ENCODE peak calls at places on chromosome 11, in eight cellular contexts. Q is mesothelial cell of epicardium, Z is astrocyte of the cerebellum, X is IMR-90, B is H9, A is endothelial cell of umbilical vein, K is Peyer's patch, P is nephron progenitor cell. D is an unnamed sample.

GRCh38 chr11:55357560-55358184 is 10.1 kb upstream of the OR4A15 start:
- DNase-seq in Q (no peak), Z (no peak), X (no peak), B (no peak), A (no peak), K (no peak), P (no peak), D (no peak)

GRCh38 chr11:112694244-112694643 is 267.0 kb upstream of the NCAM1 start:
- DNase-seq in Q (no peak), Z (no peak), X (no peak), B (no peak), A (no peak), K (no peak), P (no peak), D (no peak)

GRCh38 chr11:45459501-45459900 is 173.4 kb upstream of the SYT13 start:
- DNase-seq in Q (no peak), Z (no peak), X (no peak), B (no peak), A (no peak), K (no peak), P (no peak), D (no peak)

GRCh38 chr11:93350835-93351234 is 20.3 kb downstream of the DEUP1 start:
- DNase-seq in Q (no peak), Z (no peak), X (no peak), B (no peak), A (no peak), K (no peak), P (no peak), D (no peak)

GRCh38 chr11:118911880-118912741 is 13.6 kb downstream of the BCL9L start:
- DNase-seq in Q (peak; percentile 84), Z (peak; percentile 71), X (peak; percentile 93), B (peak; percentile 98), A (peak; percentile 90), K (peak; percentile 88), P (peak; percentile 69), D (no peak)

GRCh38 chr11:8008212-8008611 is 21.1 kb downstream of the EIF3F start:
- DNase-seq in Q (no peak), Z (no peak), X (no peak), B (no peak), A (no peak), K (no peak), P (no peak), D (no peak)

GRCh38 chr11:11706022-11706421 is 84.2 kb upstream of the GALNT18 start:
- DNase-seq in Q (no peak), Z (no peak), X (no peak), B (peak; percentile 56), A (no peak), K (no peak), P (no peak), D (no peak)

GRCh38 chr11:81644239-81644840 is 1089.3 kb downstream of the FAM181B start:
- DNase-seq in Q (no peak), Z (peak; percentile 37), X (peak; percentile 23), B (peak; percentile 53), A (peak; percentile 2), K (no peak), P (peak; percentile 35), D (no peak)

GRCh38 chr11:848988-849824 is 6.6 kb downstream of the TSPAN4 start:
- DNase-seq in Q (peak; percentile 76), Z (no peak), X (no peak), B (peak; percentile 82), A (peak; percentile 28), K (no peak), P (peak; percentile 90), D (no peak)

GRCh38 chr11:103609117-103610066 is 427.0 kb upstream of the DDI1 start:
- DNase-seq in Q (no peak), Z (peak; percentile 96), X (peak; percentile 96), B (peak; percentile 48), A (peak; percentile 89), K (no peak), P (no peak), D (no peak)

GRCh38 chr11:64722141-64723050 is 601 bp downstream of the NRXN2 start:
- DNase-seq in Q (no peak), Z (no peak), X (no peak), B (no peak), A (no peak), K (no peak), P (no peak), D (no peak)

GRCh38 chr11:96235725-96236124 is 107.3 kb downstream of the MAML2 start:
- DNase-seq in Q (no peak), Z (no peak), X (peak; percentile 73), B (no peak), A (no peak), K (no peak), P (no peak), D (no peak)

GRCh38 chr11:30960387-30960992 is 374.3 kb upstream of the MPPED2 start:
- DNase-seq in Q (no peak), Z (peak; percentile 62), X (peak; percentile 47), B (no peak), A (peak; percentile 4), K (no peak), P (peak; percentile 7), D (no peak)

GRCh38 chr11:121152764-121153163 is 51.7 kb downstream of the TECTA start:
- DNase-seq in Q (no peak), Z (no peak), X (no peak), B (no peak), A (no peak), K (no peak), P (no peak), D (no peak)

GRCh38 chr11:16059332-16059731 is 297.0 kb downstream of the SOX6 start:
- DNase-seq in Q (no peak), Z (no peak), X (no peak), B (no peak), A (no peak), K (no peak), P (no peak), D (no peak)

GRCh38 chr11:44110231-44110679 is 14.8 kb downstream of the EXT2 start:
- DNase-seq in Q (peak; percentile 66), Z (peak; percentile 16), X (peak; percentile 40), B (peak; percentile 50), A (peak; percentile 74), K (peak; percentile 74), P (peak; percentile 69), D (no peak)

GRCh38 chr11:134366279-134366678 is 34.5 kb downstream of the GLB1L2 start:
- DNase-seq in Q (no peak), Z (no peak), X (no peak), B (no peak), A (no peak), K (no peak), P (no peak), D (no peak)

GRCh38 chr11:47992959-47993820 is 12.8 kb downstream of the PTPRJ start:
- DNase-seq in Q (no peak), Z (no peak), X (peak; percentile 89), B (no peak), A (peak; percentile 22), K (peak; percentile 73), P (no peak), D (no peak)

GRCh38 chr11:47340010-47340409 is 12.5 kb downstream of the MYBPC3 start:
- DNase-seq in Q (no peak), Z (no peak), X (no peak), B (no peak), A (no peak), K (no peak), P (no peak), D (no peak)

GRCh38 chr11:129881570-129882170 is 13.7 kb downstream of the NFRKB start:
- DNase-seq in Q (no peak), Z (no peak), X (peak; percentile 21), B (peak; percentile 53), A (peak; percentile 41), K (peak; percentile 57), P (peak; percentile 55), D (no peak)

GRCh38 chr11:14698771-14699170 is 55.2 kb downstream of the PDE3B start:
- DNase-seq in Q (no peak), Z (no peak), X (no peak), B (no peak), A (no peak), K (no peak), P (no peak), D (no peak)

GRCh38 chr11:100863080-100863581 is 176.0 kb downstream of the ARHGAP42 start:
- DNase-seq in Q (no peak), Z (peak; percentile 95), X (peak; percentile 95), B (no peak), A (peak; percentile 3), K (no peak), P (no peak), D (no peak)

GRCh38 chr11:71366076-71366475 is 82.1 kb downstream of the DHCR7 start:
- DNase-seq in Q (no peak), Z (no peak), X (no peak), B (no peak), A (no peak), K (no peak), P (no peak), D (no peak)

GRCh38 chr11:61730222-61730994 is 22.0 kb upstream of the MYRF start:
- DNase-seq in Q (no peak), Z (no peak), X (no peak), B (no peak), A (no peak), K (no peak), P (no peak), D (no peak)

GRCh38 chr11:61726775-61727174 is 25.7 kb upstream of the MYRF start:
- DNase-seq in Q (no peak), Z (no peak), X (no peak), B (no peak), A (no peak), K (no peak), P (no peak), D (no peak)

GRCh38 chr11:61728940-61729219 is 23.6 kb upstream of the MYRF start:
- DNase-seq in Q (no peak), Z (no peak), X (peak; percentile 50), B (no peak), A (no peak), K (no peak), P (no peak), D (no peak)

GRCh38 chr11:61727401-61727811 is 25.0 kb upstream of the MYRF start:
- DNase-seq in Q (no peak), Z (no peak), X (no peak), B (no peak), A (no peak), K (no peak), P (no peak), D (no peak)

GRCh38 chr11:61728066-61728939 is 24.1 kb upstream of the MYRF start:
- DNase-seq in Q (no peak), Z (no peak), X (no peak), B (no peak), A (no peak), K (no peak), P (peak; percentile 26), D (no peak)
- TF ChIP-seq CTCF in Q (no peak), Z (no peak), X (peak; percentile 3), B (peak; percentile 38), A (no peak), K (no peak), P (no peak), D (no peak)

GRCh38 chr11:12942157-12942556 is 67.0 kb upstream of the RASSF10 start:
- DNase-seq in Q (no peak), Z (peak; percentile 71), X (no peak), B (no peak), A (no peak), K (no peak), P (no peak), D (no peak)
- TF ChIP-seq CTCF in Q (no peak), Z (peak; percentile 56), X (no peak), B (peak; percentile 39), A (no peak), K (no peak), P (no peak), D (no peak)

GRCh38 chr11:94882931-94883330 is 90.4 kb downstream of the CWC15 start:
- DNase-seq in Q (no peak), Z (no peak), X (no peak), B (no peak), A (no peak), K (no peak), P (no peak), D (no peak)
- TF ChIP-seq CTCF in Q (no peak), Z (no peak), X (no peak), B (no peak), A (no peak), K (no peak), P (no peak), D (no peak)

GRCh38 chr11:122556605-122557004 is 98.9 kb upstream of the UBASH3B start:
- DNase-seq in Q (peak; percentile 71), Z (no peak), X (no peak), B (peak; percentile 79), A (no peak), K (peak; percentile 49), P (peak; percentile 78), D (no peak)
- TF ChIP-seq CTCF in Q (no peak), Z (peak; percentile 26), X (peak; percentile 18), B (peak; percentile 65), A (peak; percentile 22), K (no peak), P (peak; percentile 34), D (no peak)